ENCODE peak calls at places on chromosomes 1 and 21, in four cellular contexts. M is A673; U is breast epithelium; T is CD8-positive, alpha-beta T cell. G is an unnamed sample. For H3K4me1, the result is how much of the 10 kb centered on the place peaks cover.

GRCh38 chr1:90174246-90174645 is 179.3 kb downstream of the ZNF326 start:
- DNase-seq in M (no peak), U (no peak), T (no peak), G (no peak)

GRCh38 chr1:27284425-27285287 is 37.3 kb upstream of the TMEM222 start:
- DNase-seq in M (peak), U (peak), T (peak), G (peak)

GRCh38 chr1:203268901-203269653 is 36.2 kb upstream of the BTG2 start:
- DNase-seq in M (peak), U (no peak), T (no peak), G (peak)

GRCh38 chr1:89953072-89953626 is 41.8 kb upstream of the ZNF326 start:
- DNase-seq in M (peak), U (no peak), T (no peak), G (no peak)

GRCh38 chr21:46559291-46559983 is 45.4 kb downstream of the S100B start:
- DNase-seq in M (no peak), U (no peak), T (peak), G (peak)

GRCh38 chr1:158998781-158999161 is 10.9 kb upstream of the IFI16 start:
- DNase-seq in M (peak), U (no peak), T (no peak), G (peak)

GRCh38 chr1:172107261-172107820 is 266.0 kb downstream of the DNM3 start:
- DNase-seq in M (peak), U (no peak), T (no peak), G (no peak)

GRCh38 chr21:24045775-24046215 is 1561.5 kb downstream of the MRPL39 start:
- DNase-seq in M (peak), U (peak), T (no peak), G (peak)

GRCh38 chr1:98991127-98992003 is 13.3 kb downstream of the PLPPR5 start:
- DNase-seq in M (peak), U (no peak), T (no peak), G (no peak)

GRCh38 chr1:152141971-152142584 is 16.9 kb downstream of the RPTN start:
- DNase-seq in M (peak), U (no peak), T (no peak), G (no peak)

GRCh38 chr1:181135462-181135781 is 46.9 kb downstream of the IER5 start:
- DNase-seq in M (peak), U (no peak), T (no peak), G (no peak)

GRCh38 chr1:3018051-3018471 is 3.2 kb upstream of the ACTRT2 start:
- DNase-seq in M (no peak), U (peak), T (no peak), G (no peak)

GRCh38 chr1:67601955-67602354 is 83.0 kb upstream of the GADD45A start:
- DNase-seq in M (no peak), U (no peak), T (no peak), G (no peak)

GRCh38 chr1:196598902-196599301 is 9.3 kb downstream of the KCNT2 start:
- DNase-seq in M (no peak), U (no peak), T (no peak), G (no peak)

GRCh38 chr1:47508900-47509488 is 71.2 kb downstream of the FOXD2 start:
- DNase-seq in M (peak), U (no peak), T (no peak), G (no peak)

GRCh38 chr1:95013948-95014574 is 58.7 kb downstream of the ALG14 start:
- DNase-seq in M (no peak), U (no peak), T (no peak), G (no peak)

GRCh38 chr1:66119148-66119547 is 326.5 kb downstream of the PDE4B start:
- DNase-seq in M (no peak), U (no peak), T (no peak), G (no peak)

GRCh38 chr1:153474349-153474748 is 13.9 kb upstream of the S100A7 start:
- DNase-seq in M (no peak), U (no peak), T (no peak), G (no peak)

GRCh38 chr21:46325073-46325912 is 1.3 kb downstream of the PCNT start:
- DNase-seq in M (peak), U (no peak), T (no peak), G (no peak)

GRCh38 chr1:26280333-26281042 is 602 bp downstream of the SH3BGRL3 start:
- DNase-seq in M (peak), U (no peak), T (no peak), G (no peak)

GRCh38 chr1:2967881-2968280 is 53.4 kb upstream of the ACTRT2 start:
- DNase-seq in M (no peak), U (no peak), T (no peak), G (no peak)

GRCh38 chr1:168341576-168341975 is 60.9 kb downstream of the TBX19 start:
- DNase-seq in M (no peak), U (no peak), T (no peak), G (no peak)

GRCh38 chr1:42419449-42419848 is 36.4 kb downstream of the ZMYND12 start:
- DNase-seq in M (no peak), U (no peak), T (no peak), G (no peak)

GRCh38 chr1:37561794-37562132 is 5.0 kb downstream of the DNALI1 start:
- DNase-seq in M (peak), U (no peak), T (no peak), G (peak)

GRCh38 chr1:12582649-12583048 is 35.4 kb downstream of the DHRS3 start:
- DNase-seq in M (no peak), U (no peak), T (no peak), G (no peak)

GRCh38 chr1:168621356-168621755 is 45.0 kb downstream of the XCL1 start:
- DNase-seq in M (no peak), U (no peak), T (no peak), G (no peak)

GRCh38 chr1:220827445-220828210 is 40.9 kb downstream of the MTARC1 start:
- DNase-seq in M (no peak), U (no peak), T (no peak), G (no peak)

GRCh38 chr1:23370744-23371710 is 1.4 kb upstream of the ZNF436 start:
- DNase-seq in M (peak), U (no peak), T (no peak), G (no peak)

GRCh38 chr1:50548243-50548642 is 125.0 kb upstream of the DMRTA2 start:
- DNase-seq in M (no peak), U (no peak), T (no peak), G (no peak)

GRCh38 chr1:17348593-17349234 is 23.3 kb upstream of the PADI6 start:
- DNase-seq in M (no peak), U (no peak), T (no peak), G (no peak)

GRCh38 chr1:41889506-41890414 is 29.0 kb downstream of the HIVEP3 start:
- DNase-seq in M (no peak), U (no peak), T (no peak), G (no peak)

GRCh38 chr1:183368213-183369108 is 49.7 kb downstream of the NMNAT2 start:
- DNase-seq in M (no peak), U (no peak), T (no peak), G (no peak)

GRCh38 chr1:174969977-174970376 is 29.8 kb upstream of the CACYBP start:
- DNase-seq in M (no peak), U (no peak), T (no peak), G (no peak)

GRCh38 chr1:27603320-27603961 is 503 bp downstream of the AHDC1 start:
- DNase-seq in M (peak), U (no peak), T (no peak), G (no peak)

GRCh38 chr1:172727956-172728603 is 69.2 kb downstream of the FASLG start:
- DNase-seq in M (peak), U (no peak), T (no peak), G (peak)

GRCh38 chr1:46364612-46365011 is 24.0 kb downstream of the NSUN4 start:
- DNase-seq in M (no peak), U (no peak), T (no peak), G (no peak)

GRCh38 chr1:235888119-235888643 is 21.5 kb upstream of the LYST start:
- DNase-seq in M (no peak), U (no peak), T (peak), G (peak)

GRCh38 chr1:164707868-164708331 is 148.9 kb downstream of the PBX1 start:
- DNase-seq in M (no peak), U (no peak), T (no peak), G (no peak)

GRCh38 chr21:16102113-16102512 is 372.3 kb downstream of the USP25 start:
- DNase-seq in M (no peak), U (no peak), T (no peak), G (no peak)

GRCh38 chr21:41623945-41624344 is 116.0 kb upstream of the TMPRSS2 start:
- DNase-seq in M (no peak), U (no peak), T (no peak), G (no peak)

GRCh38 chr21:41624674-41625310 is 116.8 kb upstream of the TMPRSS2 start:
- DNase-seq in M (no peak), U (no peak), T (no peak), G (no peak)

GRCh38 chr21:41622201-41622600 is 114.2 kb upstream of the TMPRSS2 start:
- DNase-seq in M (no peak), U (no peak), T (no peak), G (no peak)

GRCh38 chr21:41621523-41621922 is 113.6 kb upstream of the TMPRSS2 start:
- DNase-seq in M (no peak), U (no peak), T (no peak), G (no peak)

GRCh38 chr21:41622831-41623548 is 115.0 kb upstream of the TMPRSS2 start:
- DNase-seq in M (no peak), U (no peak), T (no peak), G (no peak)
- H3K27ac ChIP-seq in M (no peak), U (no peak), T (no peak), G (no peak)

GRCh38 chr1:247331172-247331525 is 518 bp downstream of the ZNF496 start:
- DNase-seq in M (peak), U (peak), T (peak), G (peak)

GRCh38 chr1:247334378-247335133 is 2.9 kb upstream of the ZNF496 start:
- DNase-seq in M (no peak), U (no peak), T (no peak), G (no peak)

GRCh38 chr1:247332215-247332900 is 691 bp upstream of the ZNF496 start:
- DNase-seq in M (peak), U (no peak), T (no peak), G (peak)

GRCh38 chr1:247331526-247332214 is at the start of gene ZNF496:
- DNase-seq in M (peak), U (peak), T (no peak), G (peak)

GRCh38 chr1:247332901-247333361 is 1.3 kb upstream of the ZNF496 start:
- DNase-seq in M (no peak), U (no peak), T (no peak), G (no peak)
- H3K4me1 ChIP-seq in M (under half), U (under half), T (under half), G (under half)

GRCh38 chr1:116881879-116882520 is 27.7 kb upstream of the PTGFRN start:
- DNase-seq in M (peak), U (no peak), T (no peak), G (peak)
- H3K4me3 ChIP-seq in M (no peak), U (no peak), T (no peak), G (no peak)

DNA sequence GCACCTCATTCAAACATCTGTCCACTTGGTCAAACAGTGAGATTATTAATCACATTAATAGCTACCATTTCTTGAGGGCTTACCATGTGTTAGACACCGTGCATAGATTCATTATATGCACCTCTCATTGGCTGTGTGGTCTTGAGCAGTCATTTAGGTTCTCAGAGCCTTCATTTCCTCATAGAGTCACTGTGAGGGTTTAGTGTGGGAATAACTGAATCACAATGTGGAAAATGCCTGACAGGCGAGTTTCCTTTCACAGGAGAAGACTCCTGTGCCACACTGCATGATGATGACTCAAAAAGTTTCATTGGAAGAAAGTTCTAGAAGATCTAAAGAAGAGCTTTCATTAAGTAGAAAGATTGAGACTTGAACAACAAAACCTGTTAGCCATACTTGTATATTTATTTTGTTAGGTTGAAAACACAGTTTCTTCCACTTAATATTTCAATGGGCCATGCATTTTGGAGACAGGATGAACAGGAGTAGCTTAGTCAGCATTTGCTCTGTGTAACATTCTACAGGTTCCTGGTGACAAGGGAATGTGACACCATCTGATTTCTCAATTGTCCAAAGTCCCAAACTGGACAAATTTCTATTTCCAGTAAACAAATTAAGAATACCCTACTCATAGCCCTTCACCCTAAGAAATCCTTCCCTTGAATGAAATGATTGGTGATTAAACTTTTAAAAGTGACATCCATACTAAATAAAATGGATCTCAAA is 45.7 kb downstream of the FYB2 start:
- DNase-seq in M (no peak), U (no peak), T (no peak), G (no peak)
- H3K27ac ChIP-seq in M (no peak), U (no peak), T (no peak), G (no peak)

G was measured in naive thymus-derived CD4-positive, alpha-beta T cell.